ENCODE peak calls at places on chromosome 19, in seven cellular contexts. B is stomach, D is neural progenitor cell, M is AG04450, I is psoas muscle, Q is fibroblast of mammary gland, E is tibial nerve. G is an unnamed sample.

GRCh38 chr19:2226051-2226839 is 9.9 kb downstream of the PLEKHJ1 start:
- DNase-seq in E (no peak), B (no peak), I (no peak), M (no peak), D (no peak), Q (no peak), G (no peak)

GRCh38 chr19:21602105-21602658 is 96.8 kb downstream of the ZNF429 start:
- DNase-seq in Q (no peak), I (no peak), M (no peak), B (no peak), D (no peak), E (no peak), G (no peak)

GRCh38 chr19:13208131-13208963 is 58.1 kb downstream of the IER2 start:
- DNase-seq in I (no peak), Q (peak), M (peak), B (peak), E (peak), D (peak), G (peak)

GRCh38 chr19:47243776-47244547 is 12.4 kb upstream of the CCDC9 start:
- DNase-seq in B (peak), Q (peak), M (peak), D (peak), I (peak), E (peak), G (peak)

GRCh38 chr19:2722541-2723344 is 1.6 kb upstream of the DIRAS1 start:
- DNase-seq in D (no peak), I (peak), B (peak), E (no peak), M (no peak), Q (peak), G (peak)

GRCh38 chr19:45419396-45419795 is 4.3 kb downstream of the ERCC1 start:
- DNase-seq in Q (no peak), I (no peak), E (no peak), M (no peak), D (no peak), B (no peak), G (no peak)

GRCh38 chr19:13902993-13903555 is 2.8 kb downstream of the BRME1 start:
- DNase-seq in M (no peak), B (no peak), D (no peak), I (no peak), Q (peak), E (no peak), G (peak)

GRCh38 chr19:14676762-14677161 is 2.1 kb upstream of the ADGRE3 start:
- DNase-seq in M (no peak), E (no peak), D (no peak), B (no peak), I (no peak), Q (no peak), G (no peak)

GRCh38 chr19:8194528-8195275 is 14.5 kb upstream of the CERS4 start:
- DNase-seq in B (peak), D (no peak), M (no peak), E (no peak), Q (no peak), I (peak), G (no peak)

GRCh38 chr19:54178581-54179261 is 5.8 kb upstream of the TMC4 start:
- DNase-seq in I (no peak), M (no peak), E (no peak), B (peak), Q (no peak), D (peak), G (no peak)

GRCh38 chr19:21580101-21580500 is 74.7 kb downstream of the ZNF429 start:
- DNase-seq in E (no peak), M (no peak), I (no peak), Q (no peak), D (no peak), B (no peak), G (no peak)

GRCh38 chr19:18771328-18772242 is 19.5 kb downstream of the COMP start:
- DNase-seq in E (no peak), I (no peak), D (peak), Q (no peak), B (no peak), M (no peak), G (no peak)

GRCh38 chr19:30441011-30441410 is 68.8 kb downstream of the ZNF536 start:
- DNase-seq in E (no peak), M (no peak), Q (no peak), B (no peak), I (no peak), D (no peak), G (no peak)

GRCh38 chr19:38265213-38265861 is 964 bp downstream of the SPINT2 start:
- DNase-seq in E (no peak), Q (no peak), I (no peak), D (no peak), B (peak), M (no peak), G (peak)

GRCh38 chr19:3979289-3979673 is 6.0 kb downstream of the EEF2 start:
- DNase-seq in E (no peak), D (no peak), Q (no peak), M (no peak), B (no peak), I (no peak), G (no peak)

GRCh38 chr19:50718255-50719118 is 1.1 kb downstream of the SHANK1 start:
- DNase-seq in B (no peak), D (peak), I (peak), M (no peak), E (no peak), Q (no peak), G (no peak)

GRCh38 chr19:47227347-47228167 is 3.4 kb downstream of the BBC3 start:
- DNase-seq in B (peak), I (peak), Q (peak), D (peak), M (peak), E (peak), G (peak)

GRCh38 chr19:13036366-13036976 is 41.2 kb downstream of the NFIX start:
- DNase-seq in Q (peak), D (no peak), I (peak), M (no peak), B (peak), E (no peak), G (peak)

GRCh38 chr19:45939792-45940514 is 25.4 kb upstream of the NANOS2 start:
- DNase-seq in B (no peak), E (no peak), I (no peak), Q (no peak), M (no peak), D (no peak), G (no peak)

GRCh38 chr19:16518483-16519229 is 22.5 kb downstream of the C19orf44 start:
- DNase-seq in I (no peak), M (no peak), B (no peak), E (no peak), Q (no peak), D (no peak), G (no peak)

GRCh38 chr19:30877591-30878230 is 471.5 kb downstream of the TSHZ3 start:
- DNase-seq in E (no peak), Q (no peak), M (no peak), D (no peak), I (no peak), B (no peak), G (no peak)

GRCh38 chr19:5480427-5480836 is 25.2 kb downstream of the ZNRF4 start:
- DNase-seq in Q (peak), D (peak), M (no peak), I (no peak), B (peak), E (no peak), G (peak)

GRCh38 chr19:35363001-35363590 is 4.8 kb downstream of the FFAR3 start:
- DNase-seq in E (no peak), I (no peak), B (peak), D (no peak), Q (no peak), M (no peak), G (no peak)

GRCh38 chr19:5696196-5697021 is 6.3 kb downstream of the RPL36 start:
- DNase-seq in D (no peak), B (no peak), E (no peak), Q (no peak), M (no peak), I (no peak), G (no peak)

GRCh38 chr19:6402834-6403608 is 10.1 kb upstream of the GTF2F1 start:
- DNase-seq in E (no peak), M (peak), B (no peak), D (peak), Q (peak), I (no peak), G (peak)

GRCh38 chr19:12689012-12689411 is 1.2 kb downstream of the GNG14 start:
- DNase-seq in I (no peak), B (no peak), M (no peak), D (no peak), Q (no peak), E (no peak), G (no peak)

DNA sequence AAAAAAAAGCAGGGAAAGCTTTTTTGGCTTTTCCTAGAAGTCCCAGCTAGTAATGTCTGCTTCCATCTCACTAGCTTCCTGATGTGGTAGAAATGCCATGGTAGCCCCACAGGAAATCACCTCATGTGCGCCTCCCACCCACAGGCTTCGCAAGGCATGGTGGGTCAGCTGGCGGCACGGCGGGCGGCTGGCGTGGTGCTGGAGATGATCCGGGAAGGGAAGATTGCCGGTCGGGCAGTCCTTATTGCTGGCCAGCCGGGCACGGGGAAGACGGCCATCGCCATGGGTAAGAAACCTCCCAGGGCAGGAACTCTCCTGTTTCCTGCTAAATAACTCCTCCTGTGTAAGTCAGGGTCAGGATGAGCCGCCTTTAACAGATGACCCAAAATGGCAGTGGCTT is 10.4 kb downstream of the RUVBL2 start:
- DNase-seq in I (no peak), E (no peak), D (no peak), B (no peak), M (no peak), Q (no peak), G (no peak)
- TF ChIP-seq CTCF in I (no peak), E (no peak), D (no peak), B (no peak), M (no peak), Q (no peak), G (no peak)

GRCh38 chr19:36972594-36972993 is 56.5 kb downstream of the ZNF568 start:
- DNase-seq in D (no peak), Q (no peak), E (no peak), M (no peak), I (no peak), B (no peak), G (no peak)
- H3K4me3 ChIP-seq in D (no peak), Q (peak), E (peak), M (peak), I (peak), B (peak), G (peak)

GRCh38 chr19:33941133-33941532 is 144.5 kb downstream of the KCTD15 start:
- DNase-seq in I (no peak), E (no peak), D (no peak), Q (no peak), M (no peak), B (no peak), G (no peak)

GRCh38 chr19:33933931-33934330 is 137.3 kb downstream of the KCTD15 start:
- DNase-seq in D (no peak), Q (no peak), E (no peak), M (no peak), B (no peak), I (no peak), G (no peak)

GRCh38 chr19:33938821-33939220 is 142.2 kb downstream of the KCTD15 start:
- DNase-seq in M (no peak), I (no peak), D (no peak), E (no peak), Q (no peak), B (peak), G (no peak)
- TF ChIP-seq CTCF in M (no peak), I (no peak), D (no peak), E (no peak), Q (no peak), B (no peak), G (no peak)

DNA sequence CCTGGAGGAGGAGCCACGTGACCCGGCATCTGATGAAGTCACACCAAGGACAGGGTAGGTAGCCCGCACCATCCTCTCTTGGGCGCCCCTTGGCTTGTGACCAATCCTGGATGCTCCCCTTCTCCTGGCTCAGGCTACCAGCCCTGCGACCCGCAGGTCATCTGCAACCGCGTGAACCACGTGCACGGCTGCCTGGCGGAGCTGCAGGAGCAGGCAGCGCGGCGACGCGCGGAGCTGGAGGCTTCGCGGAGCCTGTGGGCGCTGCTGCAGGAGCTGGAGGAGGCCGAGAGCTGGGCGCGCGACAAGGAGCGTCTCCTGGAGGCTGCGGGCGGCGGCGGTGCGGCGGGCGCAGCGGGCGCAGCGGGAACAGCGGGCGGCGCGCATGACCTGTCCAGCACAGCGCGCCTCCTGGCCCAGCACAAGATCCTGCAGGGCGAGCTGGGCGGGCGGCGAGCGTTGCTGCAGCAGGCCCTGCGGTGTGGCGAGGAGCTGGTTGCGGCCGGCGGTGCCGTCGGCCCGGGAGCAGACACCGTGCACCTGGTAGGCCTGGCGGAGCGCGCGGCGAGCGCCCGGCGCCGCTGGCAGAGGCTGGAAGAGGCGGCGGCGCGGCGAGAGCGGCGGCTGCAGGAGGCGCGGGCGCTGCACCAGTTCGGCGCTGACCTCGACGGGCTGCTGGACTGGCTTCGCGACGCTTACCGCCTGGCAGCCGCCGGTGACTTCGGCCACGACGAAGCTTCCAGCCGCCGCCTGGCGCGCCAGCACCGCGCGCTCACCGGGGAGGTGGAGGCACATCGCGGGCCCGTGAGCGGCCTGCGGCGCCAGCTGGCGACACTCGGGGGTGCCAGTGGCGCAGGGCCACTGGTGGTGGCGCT is 45.9 kb downstream of the SPTBN4 start:
- DNase-seq in E (no peak), D (peak), Q (no peak), B (peak), I (no peak), M (no peak), G (peak)
- H3K4me3 ChIP-seq in E (no peak), D (peak), Q (no peak), B (peak), I (peak), M (no peak), G (no peak)

DNA sequence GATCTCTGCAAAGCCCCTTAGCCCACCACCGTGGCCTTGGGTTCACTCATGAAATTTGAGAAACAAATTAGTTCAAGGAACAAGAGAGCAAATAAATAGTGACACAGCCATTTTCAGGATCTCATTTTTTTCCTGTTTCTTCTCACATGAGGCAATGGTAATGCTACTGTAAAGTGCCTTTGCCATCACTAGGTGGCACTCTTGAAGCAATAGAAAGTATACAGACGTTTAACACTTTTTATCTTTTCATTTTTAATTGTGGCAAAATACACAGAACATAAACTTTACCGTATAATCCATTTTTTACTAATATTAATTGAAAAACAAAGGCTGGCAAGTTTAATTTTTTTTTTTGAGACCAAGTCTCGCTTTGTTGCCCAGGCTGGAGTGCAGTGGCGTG is 76.9 kb upstream of the ZNF835 start:
- DNase-seq in B (no peak), Q (peak), E (no peak), M (no peak), D (no peak), I (no peak), G (peak)
- TF ChIP-seq CTCF in B (peak), Q (peak), E (peak), M (no peak), D (peak), I (peak), G (no peak)

GRCh38 chr19:55370305-55370988 is at the start of gene IL11:
- DNase-seq in M (no peak), I (no peak), Q (peak), B (no peak), D (peak), E (no peak), G (no peak)
- H3K4me3 ChIP-seq in M (peak), I (peak), Q (peak), B (peak), D (peak), E (peak), G (peak)

GRCh38 chr19:10289167-10289835 is 451 bp upstream of the ICAM5 start:
- DNase-seq in Q (peak), B (peak), D (peak), M (no peak), I (peak), E (no peak), G (peak)
- TF ChIP-seq CTCF in Q (no peak), B (no peak), D (no peak), M (no peak), I (no peak), E (no peak), G (no peak)

DNA sequence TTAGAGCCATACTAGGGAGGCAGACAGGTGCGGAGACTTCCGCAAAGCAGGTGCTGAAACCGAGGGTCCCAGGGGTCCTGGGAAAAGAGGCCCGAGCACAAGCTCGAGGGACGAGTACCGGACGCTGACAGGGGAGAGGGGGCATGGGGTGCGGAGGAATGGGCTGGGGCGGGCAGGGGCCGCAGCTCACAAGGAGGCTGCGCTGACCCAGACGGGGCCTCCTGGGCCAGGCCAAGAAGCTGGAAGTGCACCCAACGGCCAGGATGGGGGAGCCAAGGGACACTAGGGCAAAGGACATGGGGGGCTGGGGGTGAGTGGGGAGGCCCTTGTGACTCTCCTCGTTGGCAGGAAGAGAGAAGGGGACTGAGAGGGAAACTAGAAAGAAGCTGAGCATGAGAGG is 1.8 kb downstream of the POLR2E start:
- DNase-seq in Q (no peak), D (no peak), E (no peak), I (no peak), B (no peak), M (no peak), G (no peak)
- H3K4me3 ChIP-seq in Q (no peak), D (no peak), E (no peak), I (peak), B (peak), M (peak), G (no peak)

G was measured in choroid plexus epithelial cell.